ENCODE peak calls at places on chromosomes 16 and 17, in four cellular contexts. One of them, this sample, is unnamed.

GRCh38 chr17:61400786-61401279 is 1.2 kb downstream of the TBX2 start:
- DNase-seq in IMR-90: no peak
- DNase-seq in HCT116: no peak
- DNase-seq in sigmoid colon: peak
- DNase-seq in this sample: no peak

GRCh38 chr17:6463616-6464445 is 19.6 kb downstream of the PIMREG start:
- DNase-seq in HCT116: no peak
- DNase-seq in sigmoid colon: no peak
- DNase-seq in IMR-90: no peak
- DNase-seq in this sample: no peak

GRCh38 chr17:2939714-2940351 is 123.6 kb downstream of the OR1D5 start:
- DNase-seq in sigmoid colon: no peak
- DNase-seq in IMR-90: no peak
- DNase-seq in HCT116: no peak
- DNase-seq in this sample: no peak

GRCh38 chr17:18194394-18194793 is 10.8 kb downstream of the ALKBH5 start:
- DNase-seq in IMR-90: no peak
- DNase-seq in sigmoid colon: no peak
- DNase-seq in HCT116: no peak
- DNase-seq in this sample: no peak

GRCh38 chr17:72143245-72143644 is 22.4 kb downstream of the SOX9 start:
- DNase-seq in sigmoid colon: no peak
- DNase-seq in HCT116: no peak
- DNase-seq in IMR-90: no peak
- DNase-seq in this sample: no peak

GRCh38 chr16:75222271-75222783 is 3.5 kb downstream of the CTRB1 start:
- DNase-seq in sigmoid colon: no peak
- DNase-seq in IMR-90: no peak
- DNase-seq in HCT116: no peak
- DNase-seq in this sample: no peak

GRCh38 chr17:19341641-19342610 is 20.6 kb downstream of the B9D1 start:
- DNase-seq in IMR-90: peak
- DNase-seq in HCT116: no peak
- DNase-seq in sigmoid colon: peak
- DNase-seq in this sample: no peak

GRCh38 chr16:72198021-72198420 is 26.1 kb upstream of the PMFBP1 start:
- DNase-seq in sigmoid colon: peak
- DNase-seq in IMR-90: peak
- DNase-seq in HCT116: no peak
- DNase-seq in this sample: no peak

GRCh38 chr17:19023209-19023999 is 18.8 kb upstream of the FAM83G start:
- DNase-seq in sigmoid colon: no peak
- DNase-seq in IMR-90: no peak
- DNase-seq in HCT116: no peak
- DNase-seq in this sample: no peak

GRCh38 chr16:67207857-67208524 is 9.1 kb downstream of the ELMO3 start:
- DNase-seq in HCT116: no peak
- DNase-seq in sigmoid colon: no peak
- DNase-seq in IMR-90: peak
- DNase-seq in this sample: peak

GRCh38 chr16:28182183-28182582 is 29.6 kb downstream of the XPO6 start:
- DNase-seq in sigmoid colon: no peak
- DNase-seq in IMR-90: peak
- DNase-seq in HCT116: no peak
- DNase-seq in this sample: no peak

GRCh38 chr16:87644596-87644995 is 42.3 kb downstream of the JPH3 start:
- DNase-seq in HCT116: no peak
- DNase-seq in sigmoid colon: no peak
- DNase-seq in IMR-90: no peak
- DNase-seq in this sample: no peak

GRCh38 chr16:1469693-1470201 is 5.1 kb downstream of the CLCN7 start:
- DNase-seq in HCT116: no peak
- DNase-seq in IMR-90: no peak
- DNase-seq in sigmoid colon: no peak
- DNase-seq in this sample: no peak

GRCh38 chr16:11632455-11632921 is 35.8 kb upstream of the SNN start:
- DNase-seq in sigmoid colon: peak
- DNase-seq in HCT116: no peak
- DNase-seq in IMR-90: peak
- DNase-seq in this sample: no peak

GRCh38 chr16:3519581-3519980 is 18.8 kb downstream of the CLUAP1 start:
- DNase-seq in HCT116: no peak
- DNase-seq in sigmoid colon: no peak
- DNase-seq in IMR-90: no peak
- DNase-seq in this sample: no peak

GRCh38 chr17:60534010-60534555 is 8.0 kb upstream of the APPBP2 start:
- DNase-seq in HCT116: no peak
- DNase-seq in IMR-90: peak
- DNase-seq in sigmoid colon: no peak
- DNase-seq in this sample: no peak

GRCh38 chr16:4694664-4695451 is 1.5 kb downstream of the NUDT16L1 start:
- DNase-seq in HCT116: no peak
- DNase-seq in sigmoid colon: peak
- DNase-seq in IMR-90: no peak
- DNase-seq in this sample: no peak
- TF ChIP-seq POLR2A in HCT116: no peak
- TF ChIP-seq POLR2A in sigmoid colon: no peak
- TF ChIP-seq POLR2A in IMR-90: no peak
- TF ChIP-seq POLR2A in this sample: no peak

GRCh38 chr17:81977211-81978091 is at the start of gene ASPSCR1:
- DNase-seq in IMR-90: peak
- DNase-seq in HCT116: peak
- DNase-seq in sigmoid colon: peak
- DNase-seq in this sample: peak
- TF ChIP-seq POLR2A in IMR-90: peak
- TF ChIP-seq POLR2A in HCT116: peak
- TF ChIP-seq POLR2A in sigmoid colon: no peak
- TF ChIP-seq POLR2A in this sample: peak

GRCh38 chr16:31355701-31356100 is 725 bp downstream of the ITGAX start:
- DNase-seq in HCT116: no peak
- DNase-seq in sigmoid colon: no peak
- DNase-seq in IMR-90: no peak
- DNase-seq in this sample: no peak

GRCh38 chr16:31351937-31352315 is 3.0 kb upstream of the ITGAX start:
- DNase-seq in HCT116: no peak
- DNase-seq in sigmoid colon: peak
- DNase-seq in IMR-90: no peak
- DNase-seq in this sample: peak

GRCh38 chr16:31352344-31353115 is 2.4 kb upstream of the ITGAX start:
- DNase-seq in sigmoid colon: peak
- DNase-seq in IMR-90: no peak
- DNase-seq in HCT116: no peak
- DNase-seq in this sample: no peak

GRCh38 chr16:31356566-31357323 is 1.8 kb downstream of the ITGAX start:
- DNase-seq in sigmoid colon: no peak
- DNase-seq in HCT116: no peak
- DNase-seq in IMR-90: no peak
- DNase-seq in this sample: no peak

DNA sequence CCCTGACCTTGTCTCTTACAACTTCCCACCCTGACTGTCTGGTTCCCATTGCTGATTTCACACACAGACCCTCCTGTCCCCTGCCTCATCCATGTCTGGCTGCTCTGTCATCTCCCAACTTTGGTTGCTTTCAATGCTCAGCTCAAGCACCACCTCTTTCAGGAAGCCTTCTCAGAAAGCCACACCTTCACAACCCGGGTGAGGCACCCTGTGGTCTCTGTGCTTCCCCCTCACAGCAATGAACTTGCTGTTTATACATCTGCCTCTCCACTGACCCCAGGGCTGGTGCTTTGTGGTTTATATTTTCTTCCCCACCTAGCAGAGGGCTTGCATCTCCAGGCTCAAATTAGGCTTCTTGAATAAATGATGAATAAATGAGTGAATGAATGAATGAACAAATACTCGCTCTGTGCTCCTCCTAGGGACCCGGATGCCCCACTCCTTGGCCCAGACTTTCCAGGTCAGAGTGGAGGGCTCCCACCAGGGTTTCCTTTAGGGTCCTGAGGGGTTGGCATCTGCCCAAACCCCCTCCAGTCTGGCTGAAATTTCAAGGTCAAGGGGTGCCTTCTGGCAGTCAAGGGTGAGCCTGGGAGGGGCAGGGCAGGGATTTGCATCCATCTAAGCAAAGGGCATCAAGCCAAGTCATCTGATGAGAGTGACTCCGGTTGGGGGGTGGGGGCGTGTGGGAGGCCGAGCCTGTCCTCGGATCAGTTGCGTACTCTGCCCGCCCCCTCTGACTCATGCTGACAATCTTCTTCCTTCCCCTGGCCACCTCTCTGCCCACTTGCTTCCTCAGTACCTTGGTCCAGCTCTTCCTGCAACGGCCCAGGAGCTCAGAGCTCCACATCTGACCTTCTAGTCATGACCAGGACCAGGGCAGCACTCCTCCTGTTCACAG is at the start of gene ITGAX:
- DNase-seq in sigmoid colon: no peak
- DNase-seq in HCT116: no peak
- DNase-seq in IMR-90: peak
- DNase-seq in this sample: peak
- TF ChIP-seq POLR2A in sigmoid colon: no peak
- TF ChIP-seq POLR2A in HCT116: no peak
- TF ChIP-seq POLR2A in IMR-90: no peak
- TF ChIP-seq POLR2A in this sample: peak

DNA sequence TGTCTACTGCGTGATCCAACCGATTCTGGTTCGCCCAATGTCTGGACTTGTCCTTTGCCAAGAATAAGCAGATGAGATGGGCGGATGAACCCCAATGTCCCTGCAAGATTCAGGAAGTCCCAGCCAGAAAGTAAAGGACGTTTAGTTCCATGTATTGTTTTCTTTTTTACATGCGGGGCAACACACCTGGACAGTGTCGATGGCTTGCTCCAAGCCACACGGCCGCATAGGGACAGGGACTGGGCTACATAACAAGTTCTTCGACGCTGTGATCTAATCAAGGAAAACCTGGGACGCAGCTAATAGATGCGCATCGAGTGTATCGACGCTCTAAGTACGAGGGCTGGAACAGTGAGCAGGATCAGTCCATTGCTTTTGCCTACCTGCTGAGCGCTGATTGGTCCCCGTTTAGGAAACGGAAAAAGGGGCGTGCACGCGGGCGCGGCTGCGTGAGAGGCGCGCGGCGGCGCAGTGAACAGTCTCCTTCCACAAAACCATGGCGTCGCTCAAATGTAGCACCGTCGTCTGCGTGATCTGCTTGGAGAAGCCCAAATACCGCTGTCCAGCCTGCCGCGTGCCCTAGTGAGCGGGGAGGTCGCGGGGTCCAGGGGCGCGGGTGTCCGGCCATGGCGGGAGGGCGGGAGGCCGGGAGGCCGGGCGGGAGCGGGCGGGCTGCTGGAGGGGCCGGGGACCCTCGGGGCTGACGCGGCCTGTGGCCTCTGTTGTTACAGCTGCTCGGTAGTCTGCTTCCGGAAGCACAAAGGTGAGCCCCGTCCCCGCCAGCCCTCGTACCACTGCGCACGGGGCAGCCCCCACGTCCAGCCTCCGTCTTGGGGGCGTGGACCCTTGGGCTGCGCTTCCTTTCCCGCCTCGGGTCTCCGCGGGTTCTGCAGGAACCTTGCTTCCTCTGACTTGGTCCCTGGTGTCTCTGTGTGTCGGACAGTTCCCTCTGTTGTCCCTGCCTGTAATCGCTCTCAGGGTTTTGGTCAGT is at the start of gene ZNHIT3:
- DNase-seq in HCT116: peak
- DNase-seq in sigmoid colon: peak
- DNase-seq in IMR-90: peak
- DNase-seq in this sample: peak
- TF ChIP-seq POLR2A in HCT116: peak
- TF ChIP-seq POLR2A in sigmoid colon: peak
- TF ChIP-seq POLR2A in IMR-90: no peak
- TF ChIP-seq POLR2A in this sample: peak

GRCh38 chr17:39706921-39707337 is 7.1 kb downstream of the ERBB2 start:
- DNase-seq in sigmoid colon: no peak
- DNase-seq in HCT116: no peak
- DNase-seq in IMR-90: no peak
- DNase-seq in this sample: no peak

GRCh38 chr17:39703913-39704312 is 4.0 kb downstream of the ERBB2 start:
- DNase-seq in HCT116: no peak
- DNase-seq in IMR-90: no peak
- DNase-seq in sigmoid colon: no peak
- DNase-seq in this sample: no peak

GRCh38 chr17:39704821-39705551 is 5.1 kb downstream of the ERBB2 start:
- DNase-seq in sigmoid colon: no peak
- DNase-seq in IMR-90: peak
- DNase-seq in HCT116: no peak
- DNase-seq in this sample: no peak

GRCh38 chr17:39706383-39706782 is 6.5 kb downstream of the ERBB2 start:
- DNase-seq in sigmoid colon: no peak
- DNase-seq in HCT116: no peak
- DNase-seq in IMR-90: no peak
- DNase-seq in this sample: no peak

GRCh38 chr17:39705786-39706348 is 6.0 kb downstream of the ERBB2 start:
- DNase-seq in IMR-90: no peak
- DNase-seq in HCT116: peak
- DNase-seq in sigmoid colon: no peak
- DNase-seq in this sample: no peak
- TF ChIP-seq POLR2A in IMR-90: no peak
- TF ChIP-seq POLR2A in HCT116: no peak
- TF ChIP-seq POLR2A in sigmoid colon: no peak
- TF ChIP-seq POLR2A in this sample: no peak

DNA sequence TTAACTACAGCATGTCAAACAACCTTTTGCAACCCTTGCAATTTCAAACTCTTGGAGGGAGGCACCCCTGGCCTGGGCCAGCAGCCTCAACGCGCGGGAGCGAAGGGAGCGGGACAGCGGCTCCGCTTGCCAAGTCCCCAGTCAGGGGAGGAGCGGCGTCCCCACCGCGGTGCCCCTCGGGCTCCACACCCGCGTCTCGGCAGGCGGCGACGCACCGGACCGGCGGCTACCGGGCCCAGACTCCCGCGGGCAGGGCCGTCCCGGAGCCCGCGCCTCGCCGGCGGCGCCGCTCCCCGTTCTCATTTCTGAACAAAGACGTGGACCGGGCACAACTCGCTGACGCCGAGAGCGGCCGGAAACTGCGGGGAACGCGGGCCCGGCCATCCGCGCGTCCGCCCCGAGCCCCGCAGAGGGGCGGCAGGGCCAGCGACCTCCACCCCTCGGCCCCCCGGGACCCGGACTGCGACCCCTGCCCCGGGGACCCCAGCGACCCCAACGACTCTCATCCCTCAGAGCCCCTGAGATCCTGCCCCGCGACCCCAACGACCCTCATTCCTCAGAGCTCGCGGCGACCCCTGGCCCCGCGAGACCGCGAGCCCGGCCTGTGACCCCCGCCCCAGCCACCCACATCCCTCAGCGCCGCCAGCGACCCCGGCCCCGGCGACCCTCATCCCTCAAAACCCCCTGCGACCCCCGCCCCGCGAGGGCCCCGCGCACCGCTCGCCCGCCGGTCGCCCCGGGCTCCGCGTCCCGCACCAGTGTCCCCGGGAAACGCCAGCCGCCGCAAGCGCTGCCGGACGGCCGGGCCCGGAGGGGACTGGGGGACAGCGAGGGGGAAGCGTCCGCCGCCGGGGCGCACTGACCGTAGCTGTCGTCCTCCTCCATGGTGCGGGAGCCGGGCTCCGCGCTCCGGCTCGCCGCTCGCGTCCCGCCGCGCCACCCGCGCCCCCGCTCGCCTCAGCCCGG is at the start of gene CYTH1:
- DNase-seq in IMR-90: no peak
- DNase-seq in sigmoid colon: peak
- DNase-seq in HCT116: no peak
- DNase-seq in this sample: no peak
- TF ChIP-seq POLR2A in IMR-90: peak
- TF ChIP-seq POLR2A in sigmoid colon: no peak
- TF ChIP-seq POLR2A in HCT116: no peak
- TF ChIP-seq POLR2A in this sample: peak

This sample was measured in H54.